ENCODE peak calls at places on chromosomes 13 and 19, in four cellular contexts. One of them, this sample, is unnamed. For H3K4me1 and H3K36me3, the result is how much of the 10 kb centered on the place peaks cover.

GRCh38 chr19:45782820-45783785 is 813 bp upstream of the DMPK start:
- DNase-seq in pancreas: no peak
- DNase-seq in Caco-2: no peak
- DNase-seq in HCT116: no peak
- DNase-seq in this sample: no peak

GRCh38 chr19:38227272-38228004 is 3.4 kb upstream of the DPF1 start:
- DNase-seq in pancreas: no peak
- DNase-seq in Caco-2: no peak
- DNase-seq in HCT116: no peak
- DNase-seq in this sample: no peak

GRCh38 chr19:4183967-4184717 is 1.7 kb downstream of the ANKRD24 start:
- DNase-seq in pancreas: peak
- DNase-seq in Caco-2: no peak
- DNase-seq in HCT116: no peak
- DNase-seq in this sample: no peak

GRCh38 chr19:16561382-16561781 is 10.8 kb downstream of the SLC35E1 start:
- DNase-seq in pancreas: no peak
- DNase-seq in Caco-2: no peak
- DNase-seq in HCT116: no peak
- DNase-seq in this sample: no peak

GRCh38 chr19:4636761-4637160 is 2.6 kb upstream of the TNFAIP8L1 start:
- DNase-seq in pancreas: no peak
- DNase-seq in Caco-2: no peak
- DNase-seq in HCT116: no peak
- DNase-seq in this sample: no peak

GRCh38 chr19:44767295-44768180 is 10.2 kb upstream of the CBLC start:
- DNase-seq in pancreas: no peak
- DNase-seq in Caco-2: no peak
- DNase-seq in HCT116: no peak
- DNase-seq in this sample: no peak

GRCh38 chr13:21040120-21040834 is 21.1 kb downstream of the LATS2 start:
- DNase-seq in pancreas: no peak
- DNase-seq in Caco-2: no peak
- DNase-seq in HCT116: no peak
- DNase-seq in this sample: no peak

GRCh38 chr19:39131255-39131755 is 5.7 kb downstream of the PAK4 start:
- DNase-seq in pancreas: peak
- DNase-seq in Caco-2: no peak
- DNase-seq in HCT116: no peak
- DNase-seq in this sample: no peak

GRCh38 chr19:41327499-41328156 is 17.7 kb downstream of the CCDC97 start:
- DNase-seq in pancreas: peak
- DNase-seq in Caco-2: no peak
- DNase-seq in HCT116: no peak
- DNase-seq in this sample: no peak

GRCh38 chr13:94824601-94825000 is 112.3 kb upstream of the SOX21 start:
- DNase-seq in pancreas: no peak
- DNase-seq in Caco-2: no peak
- DNase-seq in HCT116: no peak
- DNase-seq in this sample: no peak

GRCh38 chr19:29843180-29844051 is 31.6 kb downstream of the CCNE1 start:
- DNase-seq in pancreas: peak
- DNase-seq in Caco-2: no peak
- DNase-seq in HCT116: no peak
- DNase-seq in this sample: no peak

GRCh38 chr13:98997738-98998641 is 20.1 kb upstream of the DOCK9 start:
- DNase-seq in pancreas: no peak
- DNase-seq in Caco-2: no peak
- DNase-seq in HCT116: no peak
- DNase-seq in this sample: no peak

GRCh38 chr13:94550030-94550738 is 45.8 kb downstream of the TGDS start:
- DNase-seq in pancreas: no peak
- DNase-seq in Caco-2: no peak
- DNase-seq in HCT116: no peak
- DNase-seq in this sample: peak

GRCh38 chr13:57996717-57997116 is 365.2 kb downstream of the PCDH17 start:
- DNase-seq in pancreas: no peak
- DNase-seq in Caco-2: no peak
- DNase-seq in HCT116: no peak
- DNase-seq in this sample: no peak

GRCh38 chr13:112951674-112952371 is 17.2 kb upstream of the MCF2L start:
- DNase-seq in pancreas: peak
- DNase-seq in Caco-2: no peak
- DNase-seq in HCT116: no peak
- DNase-seq in this sample: no peak

DNA sequence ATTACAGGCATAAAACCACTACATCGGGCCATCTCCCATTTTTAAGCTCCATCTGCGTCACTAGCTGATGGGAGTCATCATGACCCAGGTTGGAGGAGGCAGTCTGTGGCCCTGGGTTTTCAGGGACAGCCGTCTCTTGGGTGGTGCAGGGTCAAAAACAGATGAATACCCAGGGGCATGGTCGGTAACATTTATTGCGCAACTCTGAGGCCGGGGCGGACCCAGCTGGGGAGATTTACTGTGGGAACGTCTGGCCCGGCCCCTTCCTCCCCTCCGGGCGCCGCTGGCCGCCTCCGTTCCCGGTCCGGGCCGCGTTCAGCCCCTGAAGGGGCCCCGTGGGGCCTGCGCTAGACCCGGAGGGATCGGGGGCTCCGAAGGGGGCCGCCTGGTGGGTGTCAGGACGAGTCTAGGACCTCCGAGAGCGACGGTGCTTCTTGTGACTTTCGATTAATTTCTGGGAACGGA is 1.3 kb upstream of the RGL3 start:
- DNase-seq in pancreas: peak
- DNase-seq in Caco-2: no peak
- DNase-seq in HCT116: no peak
- DNase-seq in this sample: no peak
- H3K4me1 ChIP-seq in pancreas: under half
- H3K4me1 ChIP-seq in Caco-2: under half
- H3K4me1 ChIP-seq in HCT116: under half
- H3K4me1 ChIP-seq in this sample: under half

GRCh38 chr19:55688422-55689218 is 13.6 kb downstream of the EPN1 start:
- DNase-seq in pancreas: peak
- DNase-seq in Caco-2: peak
- DNase-seq in HCT116: no peak
- DNase-seq in this sample: no peak

GRCh38 chr19:55685776-55686175 is 10.8 kb downstream of the EPN1 start:
- DNase-seq in pancreas: peak
- DNase-seq in Caco-2: no peak
- DNase-seq in HCT116: no peak
- DNase-seq in this sample: no peak

GRCh38 chr19:55684946-55685681 is 10.1 kb downstream of the EPN1 start:
- DNase-seq in pancreas: peak
- DNase-seq in Caco-2: no peak
- DNase-seq in HCT116: no peak
- DNase-seq in this sample: no peak

GRCh38 chr19:55687281-55688172 is 12.5 kb downstream of the EPN1 start:
- DNase-seq in pancreas: peak
- DNase-seq in Caco-2: no peak
- DNase-seq in HCT116: no peak
- DNase-seq in this sample: no peak

DNA sequence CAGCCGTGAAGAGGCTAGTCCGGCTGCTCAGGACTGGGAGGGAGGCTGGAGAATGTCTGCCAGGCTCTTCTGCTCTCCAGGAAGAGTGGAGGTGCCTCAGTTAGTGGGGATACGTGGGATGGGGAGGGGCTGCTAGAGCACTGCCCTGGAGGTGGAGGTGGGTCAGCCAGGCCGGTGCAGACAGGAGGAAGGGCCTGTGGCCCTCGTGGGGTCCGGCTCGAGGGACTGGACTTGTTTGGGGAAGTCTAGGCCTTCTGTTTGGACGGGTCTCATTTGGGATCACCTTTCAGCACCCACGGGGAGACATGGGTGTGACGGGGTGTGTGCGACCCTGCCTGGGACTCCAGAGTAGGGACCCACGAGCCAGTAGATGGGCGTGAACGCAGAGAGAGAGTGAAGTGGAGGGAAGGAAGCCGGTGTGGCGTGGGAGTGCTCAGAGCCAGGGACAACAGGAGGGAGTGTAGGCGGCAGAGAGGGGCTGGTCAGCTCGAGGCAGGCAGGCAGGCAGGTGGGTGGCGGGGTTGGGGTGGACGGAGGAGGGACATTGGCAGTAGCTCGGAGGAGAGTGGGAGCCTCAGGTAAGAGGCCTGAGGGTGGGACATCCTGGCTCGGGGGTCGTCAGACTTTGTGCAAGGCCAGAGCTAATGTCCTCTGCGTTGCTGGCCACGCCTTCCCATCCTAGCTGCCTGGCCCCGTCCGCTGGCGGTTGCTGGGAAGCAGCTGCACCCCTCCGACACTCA is 11.5 kb downstream of the EPN1 start:
- DNase-seq in pancreas: peak
- DNase-seq in Caco-2: no peak
- DNase-seq in HCT116: no peak
- DNase-seq in this sample: no peak
- H3K36me3 ChIP-seq in pancreas: under half
- H3K36me3 ChIP-seq in Caco-2: under half
- H3K36me3 ChIP-seq in HCT116: under half
- H3K36me3 ChIP-seq in this sample: under half

GRCh38 chr19:50514346-50515167 is 844 bp upstream of the ASPDH start:
- DNase-seq in pancreas: peak
- DNase-seq in Caco-2: no peak
- DNase-seq in HCT116: no peak
- DNase-seq in this sample: no peak
- H3K4me1 ChIP-seq in pancreas: under half
- H3K4me1 ChIP-seq in Caco-2: under half
- H3K4me1 ChIP-seq in HCT116: under half
- H3K4me1 ChIP-seq in this sample: under half

GRCh38 chr19:17623224-17623935 is 64.8 kb downstream of the UNC13A start:
- DNase-seq in pancreas: no peak
- DNase-seq in Caco-2: no peak
- DNase-seq in HCT116: no peak
- DNase-seq in this sample: no peak
- H3K36me3 ChIP-seq in pancreas: under half
- H3K36me3 ChIP-seq in Caco-2: under half
- H3K36me3 ChIP-seq in HCT116: under half
- H3K36me3 ChIP-seq in this sample: under half